ENCODE peak calls at places on chromosomes 2 and 18, in five cellular contexts. B is neural progenitor cell, C is upper lobe of right lung, R is adrenal gland, S is H9. J is an unnamed sample. For H3K9me3 and H3K4me1, the result is how much of the 10 kb centered on the place peaks cover.

GRCh38 chr2:112728029-112728362 is 7.2 kb downstream of the NT5DC4 start:
- DNase-seq in R (no peak), C (no peak), B (no peak), S (no peak), J (no peak)

GRCh38 chr2:144010096-144010495 is 509.8 kb downstream of the ZEB2 start:
- DNase-seq in B (no peak), S (no peak), R (no peak), C (no peak), J (no peak)

GRCh38 chr2:71856709-71857525 is 290.7 kb downstream of the CYP26B1 start:
- DNase-seq in C (no peak), B (peak), S (peak), R (peak), J (no peak)

GRCh38 chr2:239548491-239548890 is 147.7 kb upstream of the HDAC4 start:
- DNase-seq in R (no peak), B (no peak), S (no peak), C (peak), J (no peak)

GRCh38 chr2:239964399-239965185 is 60.5 kb downstream of the NDUFA10 start:
- DNase-seq in C (no peak), R (no peak), S (no peak), B (no peak), J (no peak)

GRCh38 chr18:74803769-74804168 is 206.1 kb downstream of the ZNF407 start:
- DNase-seq in C (no peak), S (no peak), B (no peak), R (peak), J (no peak)

GRCh38 chr2:234257859-234258561 is 207.5 kb downstream of the SPP2 start:
- DNase-seq in B (peak), R (peak), S (peak), C (no peak), J (no peak)

GRCh38 chr2:177692042-177692823 is 299.7 kb downstream of the AGPS start:
- DNase-seq in R (no peak), S (no peak), C (no peak), B (no peak), J (no peak)

GRCh38 chr2:227455200-227455599 is 16.8 kb upstream of the AGFG1 start:
- DNase-seq in C (no peak), B (no peak), R (no peak), S (no peak), J (no peak)

GRCh38 chr2:53787911-53788289 is 1.1 kb downstream of the ERLEC1 start:
- DNase-seq in B (no peak), C (no peak), S (no peak), R (no peak), J (no peak)

GRCh38 chr18:5868218-5868904 is 27.0 kb downstream of the TMEM200C start:
- DNase-seq in R (peak), B (peak), S (peak), C (no peak), J (peak)

GRCh38 chr2:150572961-150573395 is 85.5 kb upstream of the RND3 start:
- DNase-seq in B (no peak), R (no peak), C (no peak), S (no peak), J (no peak)

GRCh38 chr2:131041402-131042160 is 51.7 kb downstream of the FAM168B start:
- DNase-seq in R (peak), B (no peak), S (no peak), C (no peak), J (peak)

GRCh38 chr2:127584047-127584446 is 48.6 kb downstream of the MYO7B start:
- DNase-seq in S (no peak), R (peak), C (no peak), B (no peak), J (no peak)

GRCh38 chr18:25019086-25019860 is 332.7 kb downstream of the ZNF521 start:
- DNase-seq in R (no peak), B (no peak), C (no peak), S (no peak), J (no peak)

GRCh38 chr2:132608222-132608795 is 61.7 kb downstream of the LYPD1 start:
- DNase-seq in R (no peak), S (no peak), B (no peak), C (no peak), J (no peak)

DNA sequence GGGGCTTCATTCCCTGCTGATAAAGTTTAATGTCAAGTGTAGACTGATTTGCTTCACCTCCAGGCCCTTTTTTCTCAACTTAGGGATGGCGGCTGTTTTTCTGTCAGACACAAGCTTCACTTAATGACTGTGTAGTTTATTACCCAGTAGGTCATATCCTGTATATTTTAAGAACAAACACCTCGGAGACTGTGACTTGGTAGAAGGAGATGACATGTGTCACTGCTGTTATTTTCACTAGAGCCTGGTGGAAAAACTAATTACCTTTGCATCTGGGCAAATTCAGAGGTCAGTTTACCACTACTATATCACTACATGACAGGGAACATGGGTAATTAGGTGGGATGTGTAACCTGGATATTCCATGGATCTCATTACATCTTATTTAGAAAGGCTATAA is 353.6 kb upstream of the SPRED2 start:
- DNase-seq in S (no peak), R (no peak), B (no peak), C (no peak), J (no peak)
- H3K9me3 ChIP-seq in S (under half), R (under half), B (under half), C (under half), J (under half)

DNA sequence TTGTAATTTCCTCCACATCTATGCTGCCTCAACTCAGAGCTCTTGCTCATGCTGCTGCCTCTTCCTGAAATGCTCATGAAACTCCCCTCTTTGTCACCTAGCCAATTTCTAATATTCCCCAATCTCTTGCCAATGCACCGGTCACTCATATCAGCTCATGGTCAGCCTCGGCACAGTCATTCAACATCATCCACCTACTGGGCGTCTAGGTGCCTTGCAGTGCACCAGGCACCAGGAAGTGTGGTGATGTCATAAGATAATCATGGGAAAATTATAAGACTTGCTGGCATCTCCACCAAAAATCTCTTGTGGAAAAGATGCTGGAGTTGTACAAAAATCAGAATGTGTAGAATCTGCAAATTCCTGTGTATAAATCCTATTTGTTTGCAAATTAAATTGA is 52.6 kb upstream of the RAB27B start:
- DNase-seq in B (no peak), S (no peak), C (no peak), R (no peak), J (no peak)
- TF ChIP-seq CTCF in B (peak), S (peak), C (no peak), R (no peak), J (no peak)

DNA sequence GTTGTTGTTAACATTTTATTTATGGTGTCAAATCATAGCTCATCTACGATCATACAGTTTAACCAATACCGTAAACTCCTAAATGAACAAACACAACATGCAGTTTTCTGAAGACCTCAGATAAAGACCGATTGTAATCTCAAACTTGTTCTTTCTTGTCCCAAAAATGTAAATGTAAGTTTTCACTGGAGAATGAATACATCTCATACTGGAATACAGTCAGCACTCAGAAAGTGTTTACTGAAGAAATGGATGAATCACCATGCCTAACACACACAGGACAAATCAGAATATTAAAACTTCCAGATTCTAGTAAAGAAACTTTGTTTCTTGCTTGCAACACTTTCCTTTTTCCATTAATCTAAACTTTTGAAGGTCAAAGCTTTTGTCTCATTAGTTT is 380.5 kb downstream of the DLGAP1 start:
- DNase-seq in S (no peak), C (no peak), B (no peak), R (no peak), J (no peak)
- H3K4me1 ChIP-seq in S (under half), C (under half), B (under half), R (under half), J (under half)

GRCh38 chr18:35283923-35284794 is 5.9 kb downstream of the ZSCAN30 start:
- DNase-seq in C (no peak), B (no peak), S (no peak), R (no peak), J (no peak)

GRCh38 chr18:35278969-35279368 is 11.1 kb downstream of the ZSCAN30 start:
- DNase-seq in C (no peak), S (no peak), B (no peak), R (no peak), J (no peak)

GRCh38 chr18:35278085-35278484 is 11.9 kb downstream of the ZSCAN30 start:
- DNase-seq in B (no peak), C (no peak), R (no peak), S (no peak), J (no peak)

GRCh38 chr18:35284846-35285245 is 5.2 kb downstream of the ZSCAN30 start:
- DNase-seq in B (no peak), C (no peak), S (no peak), R (no peak), J (no peak)

DNA sequence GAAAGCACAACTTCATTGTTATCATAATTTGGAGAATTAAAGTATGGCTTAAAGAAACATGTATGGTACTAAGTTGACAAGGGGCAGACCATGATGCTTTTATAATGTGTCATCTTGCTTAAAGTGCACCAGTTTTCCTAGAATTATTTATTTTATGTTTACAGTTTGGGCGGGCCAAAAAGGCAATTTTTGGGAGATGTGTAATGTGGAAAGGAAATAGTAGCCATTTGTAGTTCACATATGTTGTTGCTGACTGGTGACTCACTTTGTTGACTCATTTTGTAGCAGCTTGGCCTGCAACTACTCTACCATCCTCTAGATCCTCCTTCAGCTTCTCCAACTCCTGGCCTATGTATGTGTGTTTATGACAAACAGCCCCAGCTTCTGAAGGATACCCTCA is 7.7 kb downstream of the ZSCAN30 start:
- DNase-seq in C (no peak), R (no peak), S (no peak), B (no peak), J (no peak)
- H3K9me3 ChIP-seq in C (under half), R (under half), S (under half), B (under half), J (under half)

DNA sequence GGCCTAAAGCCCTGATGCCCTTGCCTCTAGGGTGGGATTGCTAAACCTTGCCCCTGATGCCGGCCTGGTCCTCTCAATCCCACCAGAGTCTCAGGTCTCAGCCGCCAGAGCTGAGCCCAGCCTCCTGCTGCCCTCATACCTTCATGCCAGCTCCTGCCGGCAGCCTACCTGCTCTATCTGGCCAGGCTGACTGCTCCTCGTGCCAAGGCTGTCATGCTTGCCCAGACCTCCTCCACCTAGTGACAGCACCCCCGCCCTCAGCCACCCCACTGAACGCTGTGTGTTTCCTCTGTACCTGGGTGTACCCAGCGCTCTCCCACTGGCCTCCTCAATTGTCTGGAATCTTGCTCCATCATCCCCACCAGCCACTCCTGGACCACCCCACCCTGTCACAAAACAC is 120.1 kb downstream of the CACNB4 start:
- DNase-seq in S (no peak), B (no peak), R (no peak), C (no peak), J (no peak)
- TF ChIP-seq CTCF in S (no peak), B (no peak), R (no peak), C (no peak), J (no peak)

GRCh38 chr2:8490166-8490565 is 191.7 kb upstream of the ID2 start:
- DNase-seq in B (no peak), C (no peak), R (no peak), S (no peak), J (no peak)

GRCh38 chr2:8489221-8489620 is 192.6 kb upstream of the ID2 start:
- DNase-seq in C (no peak), B (no peak), S (no peak), R (no peak), J (no peak)

GRCh38 chr2:8489751-8490150 is 192.1 kb upstream of the ID2 start:
- DNase-seq in R (no peak), S (no peak), B (no peak), C (no peak), J (no peak)

GRCh38 chr2:8494151-8494550 is 187.7 kb upstream of the ID2 start:
- DNase-seq in S (no peak), C (no peak), R (no peak), B (peak), J (no peak)

GRCh38 chr2:8491296-8492048 is 190.4 kb upstream of the ID2 start:
- DNase-seq in B (no peak), R (no peak), C (no peak), S (no peak), J (no peak)
- H3K4me1 ChIP-seq in B (under half), R (under half), C (under half), S (under half), J (under half)

GRCh38 chr18:61982475-61982874 is 89.7 kb upstream of the RNF152 start:
- DNase-seq in S (no peak), C (no peak), B (no peak), R (no peak), J (no peak)
- H3K9me3 ChIP-seq in S (under half), C (under half), B (under half), R (under half), J (under half)